ENCODE peak calls at places on chromosomes 13 and 19, in ten cellular contexts. One of them, this sample, is unnamed.
A peak's percentile ranks its signal among the peaks of the same experiment; 100 is the strongest.

GRCh38 chr19:28567834-28568233 is 645.1 kb downstream of the UQCRFS1 start:
- DNase-seq in transverse colon: no peak
- DNase-seq in cardiac muscle cell: no peak
- DNase-seq in IMR-90: no peak
- DNase-seq in stomach: no peak
- DNase-seq in GM23338: no peak
- DNase-seq in BE2C: no peak
- DNase-seq in HCT116: no peak
- DNase-seq in breast epithelium: no peak
- DNase-seq in pancreas: no peak
- DNase-seq in this sample: no peak

GRCh38 chr13:93942016-93942415 is 537.5 kb downstream of the DCT start:
- DNase-seq in stomach: no peak
- DNase-seq in BE2C: no peak
- DNase-seq in cardiac muscle cell: no peak
- DNase-seq in transverse colon: no peak
- DNase-seq in HCT116: no peak
- DNase-seq in breast epithelium: no peak
- DNase-seq in IMR-90: peak; percentile 59
- DNase-seq in GM23338: no peak
- DNase-seq in pancreas: no peak
- DNase-seq in this sample: no peak

GRCh38 chr13:63389756-63390155 is 1974.1 kb upstream of the PCDH20 start:
- DNase-seq in stomach: no peak
- DNase-seq in cardiac muscle cell: no peak
- DNase-seq in IMR-90: no peak
- DNase-seq in pancreas: no peak
- DNase-seq in transverse colon: no peak
- DNase-seq in GM23338: no peak
- DNase-seq in HCT116: no peak
- DNase-seq in BE2C: no peak
- DNase-seq in breast epithelium: no peak
- DNase-seq in this sample: no peak

GRCh38 chr19:7226749-7227148 is 67.5 kb downstream of the INSR start:
- DNase-seq in transverse colon: no peak
- DNase-seq in breast epithelium: no peak
- DNase-seq in pancreas: no peak
- DNase-seq in BE2C: no peak
- DNase-seq in GM23338: no peak
- DNase-seq in cardiac muscle cell: no peak
- DNase-seq in stomach: no peak
- DNase-seq in HCT116: no peak
- DNase-seq in IMR-90: no peak
- DNase-seq in this sample: no peak

GRCh38 chr19:19381007-19381926 is 24.2 kb upstream of the GATAD2A start:
- DNase-seq in HCT116: no peak
- DNase-seq in pancreas: no peak
- DNase-seq in cardiac muscle cell: no peak
- DNase-seq in BE2C: no peak
- DNase-seq in transverse colon: peak; percentile 42
- DNase-seq in stomach: peak; percentile 69
- DNase-seq in breast epithelium: no peak
- DNase-seq in IMR-90: no peak
- DNase-seq in GM23338: no peak
- DNase-seq in this sample: no peak

GRCh38 chr19:3642987-3643386 is 16.4 kb upstream of the CACTIN start:
- DNase-seq in GM23338: peak; percentile 58
- DNase-seq in breast epithelium: no peak
- DNase-seq in pancreas: no peak
- DNase-seq in HCT116: peak; percentile 67
- DNase-seq in BE2C: peak; percentile 53
- DNase-seq in cardiac muscle cell: peak; percentile 11
- DNase-seq in stomach: no peak
- DNase-seq in transverse colon: no peak
- DNase-seq in IMR-90: no peak
- DNase-seq in this sample: no peak

GRCh38 chr13:110580800-110581199 is 19.3 kb upstream of the RAB20 start:
- DNase-seq in stomach: no peak
- DNase-seq in transverse colon: no peak
- DNase-seq in breast epithelium: no peak
- DNase-seq in HCT116: no peak
- DNase-seq in GM23338: no peak
- DNase-seq in IMR-90: peak; percentile 33
- DNase-seq in pancreas: no peak
- DNase-seq in cardiac muscle cell: no peak
- DNase-seq in BE2C: no peak
- DNase-seq in this sample: no peak

GRCh38 chr13:41791056-41791455 is 169.9 kb downstream of the VWA8 start:
- DNase-seq in pancreas: no peak
- DNase-seq in GM23338: no peak
- DNase-seq in breast epithelium: no peak
- DNase-seq in transverse colon: no peak
- DNase-seq in cardiac muscle cell: no peak
- DNase-seq in BE2C: no peak
- DNase-seq in stomach: no peak
- DNase-seq in HCT116: no peak
- DNase-seq in IMR-90: peak; percentile 24
- DNase-seq in this sample: no peak

GRCh38 chr13:104553156-104553555 is 1486.9 kb upstream of the SLC10A2 start:
- DNase-seq in breast epithelium: no peak
- DNase-seq in BE2C: no peak
- DNase-seq in IMR-90: peak; percentile 1
- DNase-seq in stomach: no peak
- DNase-seq in GM23338: no peak
- DNase-seq in pancreas: no peak
- DNase-seq in cardiac muscle cell: no peak
- DNase-seq in transverse colon: no peak
- DNase-seq in HCT116: no peak
- DNase-seq in this sample: no peak

GRCh38 chr13:48436661-48437242 is 23.8 kb upstream of the LPAR6 start:
- DNase-seq in IMR-90: no peak
- DNase-seq in BE2C: no peak
- DNase-seq in GM23338: no peak
- DNase-seq in stomach: no peak
- DNase-seq in pancreas: no peak
- DNase-seq in breast epithelium: no peak
- DNase-seq in HCT116: no peak
- DNase-seq in cardiac muscle cell: peak; percentile 24
- DNase-seq in transverse colon: no peak
- DNase-seq in this sample: no peak

GRCh38 chr19:32351807-32352630 is 6.6 kb downstream of the ZNF507 start:
- DNase-seq in BE2C: no peak
- DNase-seq in HCT116: no peak
- DNase-seq in cardiac muscle cell: no peak
- DNase-seq in pancreas: no peak
- DNase-seq in stomach: no peak
- DNase-seq in transverse colon: no peak
- DNase-seq in IMR-90: peak; percentile 69
- DNase-seq in GM23338: no peak
- DNase-seq in breast epithelium: no peak
- DNase-seq in this sample: no peak

GRCh38 chr13:41696163-41697003 is 239.0 kb downstream of the RGCC start:
- DNase-seq in GM23338: peak; percentile 63
- DNase-seq in stomach: no peak
- DNase-seq in breast epithelium: no peak
- DNase-seq in pancreas: no peak
- DNase-seq in cardiac muscle cell: peak; percentile 6
- DNase-seq in HCT116: peak; percentile 61
- DNase-seq in IMR-90: peak; percentile 92
- DNase-seq in BE2C: no peak
- DNase-seq in transverse colon: no peak
- DNase-seq in this sample: no peak

GRCh38 chr13:112711528-112712265 is 21.9 kb downstream of the ATP11A start:
- DNase-seq in cardiac muscle cell: peak; percentile 87
- DNase-seq in transverse colon: peak; percentile 78
- DNase-seq in HCT116: peak; percentile 85
- DNase-seq in IMR-90: peak; percentile 98
- DNase-seq in breast epithelium: peak; percentile 66
- DNase-seq in pancreas: peak; percentile 55
- DNase-seq in stomach: peak; percentile 74
- DNase-seq in BE2C: peak; percentile 37
- DNase-seq in GM23338: peak; percentile 97
- DNase-seq in this sample: no peak
- H3K4me3 ChIP-seq in cardiac muscle cell: no peak overlapping the region
- H3K4me3 ChIP-seq in transverse colon: no peak overlapping the region
- H3K4me3 ChIP-seq in HCT116: peak overlapping the region; percentile 49
- H3K4me3 ChIP-seq in IMR-90: peak overlapping the region; percentile 9
- H3K4me3 ChIP-seq in breast epithelium: peak overlapping the region; percentile 27
- H3K4me3 ChIP-seq in pancreas: no peak overlapping the region
- H3K4me3 ChIP-seq in stomach: no peak overlapping the region
- H3K4me3 ChIP-seq in BE2C: no peak overlapping the region
- H3K4me3 ChIP-seq in GM23338: peak overlapping the region; percentile 29
- H3K4me3 ChIP-seq in this sample: no peak overlapping the region

GRCh38 chr19:40279761-40280607 is 5.2 kb downstream of the AKT2 start:
- DNase-seq in GM23338: no peak
- DNase-seq in BE2C: no peak
- DNase-seq in pancreas: no peak
- DNase-seq in transverse colon: no peak
- DNase-seq in stomach: no peak
- DNase-seq in IMR-90: no peak
- DNase-seq in cardiac muscle cell: no peak
- DNase-seq in breast epithelium: no peak
- DNase-seq in HCT116: no peak
- DNase-seq in this sample: no peak

GRCh38 chr19:40281381-40282208 is 3.5 kb downstream of the AKT2 start:
- DNase-seq in breast epithelium: no peak
- DNase-seq in stomach: no peak
- DNase-seq in GM23338: no peak
- DNase-seq in cardiac muscle cell: no peak
- DNase-seq in transverse colon: no peak
- DNase-seq in BE2C: no peak
- DNase-seq in IMR-90: no peak
- DNase-seq in HCT116: no peak
- DNase-seq in pancreas: no peak
- DNase-seq in this sample: no peak

GRCh38 chr19:40279120-40279551 is 6.0 kb downstream of the AKT2 start:
- DNase-seq in GM23338: no peak
- DNase-seq in pancreas: no peak
- DNase-seq in cardiac muscle cell: peak; percentile 23
- DNase-seq in stomach: no peak
- DNase-seq in transverse colon: peak; percentile 26
- DNase-seq in breast epithelium: no peak
- DNase-seq in BE2C: no peak
- DNase-seq in IMR-90: peak; percentile 38
- DNase-seq in HCT116: no peak
- DNase-seq in this sample: no peak

GRCh38 chr19:40282209-40282580 is 3.0 kb downstream of the AKT2 start:
- DNase-seq in breast epithelium: no peak
- DNase-seq in BE2C: no peak
- DNase-seq in stomach: no peak
- DNase-seq in GM23338: no peak
- DNase-seq in pancreas: no peak
- DNase-seq in cardiac muscle cell: no peak
- DNase-seq in IMR-90: no peak
- DNase-seq in transverse colon: no peak
- DNase-seq in HCT116: no peak
- DNase-seq in this sample: no peak

DNA sequence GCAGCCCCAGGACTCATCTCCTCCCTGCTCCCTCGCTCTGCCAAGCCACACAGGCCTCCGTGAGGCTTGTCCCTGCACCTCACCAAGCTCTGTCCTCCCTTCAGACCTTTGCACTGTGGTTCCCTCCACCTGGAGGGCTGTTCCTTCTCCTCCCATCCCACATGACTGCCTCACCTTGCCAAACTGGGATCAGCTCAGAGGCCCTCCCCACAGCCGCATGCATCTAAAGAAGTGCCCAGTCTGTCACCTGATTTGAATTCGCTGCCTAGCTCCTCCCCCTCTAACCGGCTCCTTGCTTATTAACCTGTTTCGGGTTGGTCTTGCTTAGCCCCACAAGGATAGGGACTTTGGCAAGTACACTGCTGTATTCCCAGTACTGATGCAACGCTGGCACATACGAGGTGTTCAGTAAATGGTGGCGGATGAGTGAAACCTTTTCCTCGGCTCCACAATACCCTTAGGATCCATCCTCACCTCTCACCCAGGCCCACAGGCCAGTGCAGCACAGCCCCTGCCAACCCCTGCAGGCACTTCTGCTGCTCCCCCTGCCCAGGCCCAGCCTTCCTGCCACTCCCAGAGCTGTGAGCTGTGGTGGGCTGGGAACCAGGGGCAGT is 4.4 kb downstream of the AKT2 start:
- DNase-seq in IMR-90: no peak
- DNase-seq in pancreas: no peak
- DNase-seq in GM23338: peak; percentile 51
- DNase-seq in stomach: peak; percentile 70
- DNase-seq in breast epithelium: no peak
- DNase-seq in HCT116: no peak
- DNase-seq in transverse colon: peak; percentile 88
- DNase-seq in BE2C: no peak
- DNase-seq in cardiac muscle cell: no peak
- DNase-seq in this sample: no peak
- H3K4me1 ChIP-seq in IMR-90: peaks cover 24% of the 10 kb centered on the region
- H3K4me1 ChIP-seq in pancreas: peaks cover 29% of the 10 kb centered on the region
- H3K4me1 ChIP-seq in GM23338: peaks cover 17% of the 10 kb centered on the region
- H3K4me1 ChIP-seq in stomach: peaks cover 88% of the 10 kb centered on the region
- H3K4me1 ChIP-seq in breast epithelium: peaks cover 11% of the 10 kb centered on the region
- H3K4me1 ChIP-seq in HCT116: peaks cover 13% of the 10 kb centered on the region
- H3K4me1 ChIP-seq in transverse colon: peaks cover 66% of the 10 kb centered on the region
- H3K4me1 ChIP-seq in BE2C: peaks cover 4% of the 10 kb centered on the region
- H3K4me1 ChIP-seq in cardiac muscle cell: peaks cover 22% of the 10 kb centered on the region
- H3K4me1 ChIP-seq in this sample: peaks cover 18% of the 10 kb centered on the region

GRCh38 chr13:23505007-23505406 is 65.2 kb upstream of the TNFRSF19 start:
- DNase-seq in HCT116: no peak
- DNase-seq in stomach: no peak
- DNase-seq in pancreas: no peak
- DNase-seq in BE2C: peak; percentile 15
- DNase-seq in cardiac muscle cell: no peak
- DNase-seq in GM23338: no peak
- DNase-seq in IMR-90: peak; percentile 74
- DNase-seq in breast epithelium: no peak
- DNase-seq in transverse colon: no peak
- DNase-seq in this sample: no peak
- H3K4me3 ChIP-seq in HCT116: no peak overlapping the region
- H3K4me3 ChIP-seq in stomach: no peak overlapping the region
- H3K4me3 ChIP-seq in pancreas: no peak overlapping the region
- H3K4me3 ChIP-seq in BE2C: peak overlapping the region; percentile 9
- H3K4me3 ChIP-seq in cardiac muscle cell: no peak overlapping the region
- H3K4me3 ChIP-seq in GM23338: no peak overlapping the region
- H3K4me3 ChIP-seq in IMR-90: no peak overlapping the region
- H3K4me3 ChIP-seq in breast epithelium: no peak overlapping the region
- H3K4me3 ChIP-seq in transverse colon: no peak overlapping the region
- H3K4me3 ChIP-seq in this sample: no peak overlapping the region

DNA sequence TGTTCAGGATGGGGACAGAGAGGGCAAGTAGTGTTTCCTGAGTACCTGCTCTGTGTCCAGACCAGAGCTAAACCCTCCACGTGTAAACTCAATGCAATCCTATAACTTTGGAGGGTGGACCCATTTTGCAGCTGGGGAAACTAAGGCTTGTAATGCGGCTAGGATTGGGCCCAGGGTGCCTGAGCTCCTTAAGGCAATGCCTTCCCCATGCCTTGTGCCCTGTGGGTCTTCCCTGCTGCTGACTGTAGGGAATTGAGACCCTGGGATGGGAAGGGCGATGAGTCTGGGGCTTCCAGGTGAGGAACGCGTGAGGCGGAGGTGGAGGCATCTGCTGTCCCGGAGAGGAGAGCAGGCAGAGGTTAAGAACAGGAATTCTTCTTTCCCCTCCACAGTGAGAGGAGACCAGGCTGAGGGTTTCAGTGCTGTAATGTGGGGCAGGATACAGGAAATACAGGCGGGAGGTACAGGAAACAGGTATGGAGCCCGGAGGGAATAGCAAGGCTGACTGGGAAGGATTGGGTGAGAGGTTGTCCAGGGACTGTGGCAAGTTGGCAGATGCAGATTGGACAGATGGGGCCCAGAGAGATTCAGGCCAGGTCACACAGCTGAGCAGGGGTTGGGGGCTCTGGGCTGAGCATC is 19.2 kb downstream of the SLC27A1 start:
- DNase-seq in pancreas: no peak
- DNase-seq in cardiac muscle cell: no peak
- DNase-seq in stomach: no peak
- DNase-seq in transverse colon: no peak
- DNase-seq in HCT116: no peak
- DNase-seq in BE2C: no peak
- DNase-seq in GM23338: peak; percentile 41
- DNase-seq in IMR-90: no peak
- DNase-seq in breast epithelium: no peak
- DNase-seq in this sample: no peak
- H3K4me1 ChIP-seq in pancreas: no peaks in the 10 kb centered on the region
- H3K4me1 ChIP-seq in cardiac muscle cell: peaks cover 5% of the 10 kb centered on the region
- H3K4me1 ChIP-seq in stomach: peaks cover 26% of the 10 kb centered on the region
- H3K4me1 ChIP-seq in transverse colon: peaks cover 22% of the 10 kb centered on the region
- H3K4me1 ChIP-seq in HCT116: peaks cover 32% of the 10 kb centered on the region
- H3K4me1 ChIP-seq in BE2C: no peaks in the 10 kb centered on the region
- H3K4me1 ChIP-seq in GM23338: peaks cover 13% of the 10 kb centered on the region
- H3K4me1 ChIP-seq in IMR-90: no peaks in the 10 kb centered on the region
- H3K4me1 ChIP-seq in breast epithelium: no peaks in the 10 kb centered on the region
- H3K4me1 ChIP-seq in this sample: peaks cover 22% of the 10 kb centered on the region

This sample was measured in effector memory CD4-positive, alpha-beta T cell.